ENCODE peak calls at places on chromosome 13, in ten cellular contexts. O, V, C, U, H, M, P, A, K and G are unnamed samples.

GRCh38 chr13:93293716-93294115 is 67.1 kb downstream of the GPC6 start:
- DNase-seq in M (no peak), A (no peak), V (no peak), U (no peak), K (no peak), P (no peak), O (no peak), C (no peak), H (no peak), G (no peak)

GRCh38 chr13:110853235-110853721 is 61.6 kb downstream of the ANKRD10 start:
- DNase-seq in M (peak; percentile 61), U (no peak), K (no peak), P (peak; percentile 36), V (no peak), O (no peak), C (no peak), H (no peak), A (no peak), G (no peak)

GRCh38 chr13:67935655-67936054 is 705.5 kb upstream of the PCDH9 start:
- DNase-seq in M (no peak), H (no peak), O (no peak), P (no peak), C (no peak), K (no peak), U (no peak), A (no peak), V (no peak), G (no peak)

GRCh38 chr13:81295177-81295576 is 954.3 kb upstream of the SPRY2 start:
- DNase-seq in H (no peak), P (peak; percentile 3), O (no peak), V (no peak), A (no peak), K (no peak), U (no peak), C (no peak), M (no peak), G (no peak)

GRCh38 chr13:30743319-30744055 is 8.1 kb downstream of the ALOX5AP start:
- DNase-seq in U (peak; percentile 76), K (peak; percentile 80), V (peak; percentile 38), P (no peak), A (peak; percentile 61), O (peak; percentile 82), M (peak; percentile 48), H (peak; percentile 98), C (peak; percentile 99), G (peak; percentile 96)

GRCh38 chr13:74871671-74872070 is 610.3 kb downstream of the TBC1D4 start:
- DNase-seq in P (no peak), M (no peak), A (no peak), K (no peak), C (no peak), U (no peak), O (no peak), V (no peak), H (no peak), G (peak; percentile 67)

GRCh38 chr13:109387438-109387837 is 398.9 kb downstream of the IRS2 start:
- DNase-seq in H (no peak), M (no peak), A (no peak), C (no peak), V (no peak), O (no peak), U (no peak), P (no peak), K (no peak), G (no peak)

GRCh38 chr13:28544026-28544425 is 49.1 kb upstream of the FLT1 start:
- DNase-seq in K (no peak), V (no peak), U (no peak), M (no peak), H (no peak), P (no peak), C (no peak), A (no peak), O (no peak), G (no peak)

GRCh38 chr13:107210216-107211010 is 642.5 kb upstream of the ARGLU1 start:
- DNase-seq in U (no peak), M (no peak), O (no peak), A (no peak), P (no peak), V (no peak), C (peak; percentile 20), K (no peak), H (no peak), G (no peak)

GRCh38 chr13:78160793-78161192 is 242.2 kb upstream of the EDNRB start:
- DNase-seq in P (no peak), M (no peak), U (no peak), V (no peak), O (no peak), A (no peak), K (no peak), H (no peak), C (peak; percentile 85), G (peak; percentile 9)

GRCh38 chr13:31433756-31434155 is 234.0 kb downstream of the B3GLCT start:
- DNase-seq in P (no peak), U (no peak), M (no peak), K (no peak), A (no peak), H (no peak), O (no peak), C (no peak), V (no peak), G (no peak)

GRCh38 chr13:42011601-42012401 is 36.6 kb upstream of the DGKH start:
- DNase-seq in C (no peak), V (peak; percentile 35), M (no peak), A (no peak), K (no peak), O (no peak), H (no peak), P (peak; percentile 59), U (no peak), G (no peak)

GRCh38 chr13:43397110-43397509 is 373.7 kb downstream of the DNAJC15 start:
- DNase-seq in A (no peak), P (no peak), K (no peak), O (no peak), U (no peak), H (no peak), V (no peak), C (peak; percentile 39), M (no peak), G (peak; percentile 59)

GRCh38 chr13:45402641-45403040 is 15.5 kb downstream of the SLC25A30 start:
- DNase-seq in O (no peak), K (no peak), U (no peak), C (no peak), V (no peak), M (peak; percentile 62), A (no peak), H (no peak), P (no peak), G (no peak)

GRCh38 chr13:95035311-95036109 is 265.7 kb downstream of the ABCC4 start:
- DNase-seq in V (no peak), P (no peak), H (no peak), U (no peak), C (no peak), A (no peak), K (no peak), O (no peak), M (no peak), G (no peak)
- TF ChIP-seq CTCF in V (no peak), P (no peak), H (no peak), U (no peak), C (no peak), A (no peak), K (no peak), O (no peak), M (no peak), G (no peak)

GRCh38 chr13:83003185-83003584 is 879.1 kb downstream of the SLITRK1 start:
- DNase-seq in H (no peak), A (no peak), K (no peak), P (no peak), O (no peak), C (no peak), M (no peak), U (no peak), V (no peak), G (no peak)

GRCh38 chr13:83007226-83007625 is 875.0 kb downstream of the SLITRK1 start:
- DNase-seq in C (no peak), A (no peak), P (no peak), U (no peak), K (no peak), M (no peak), O (no peak), H (no peak), V (no peak), G (no peak)

GRCh38 chr13:83009987-83010386 is 872.3 kb downstream of the SLITRK1 start:
- DNase-seq in P (no peak), M (no peak), K (no peak), O (no peak), H (no peak), V (no peak), U (no peak), A (no peak), C (no peak), G (no peak)

GRCh38 chr13:83008496-83008895 is 873.8 kb downstream of the SLITRK1 start:
- DNase-seq in U (no peak), M (no peak), A (no peak), H (no peak), V (no peak), P (no peak), K (no peak), C (no peak), O (no peak), G (no peak)
- H3K4me3 ChIP-seq in U (no peak overlapping the region), M (no peak overlapping the region), A (no peak overlapping the region), H (no peak overlapping the region), V (no peak overlapping the region), P (no peak overlapping the region), K (no peak overlapping the region), C (no peak overlapping the region), O (no peak overlapping the region), G (no peak overlapping the region)

DNA sequence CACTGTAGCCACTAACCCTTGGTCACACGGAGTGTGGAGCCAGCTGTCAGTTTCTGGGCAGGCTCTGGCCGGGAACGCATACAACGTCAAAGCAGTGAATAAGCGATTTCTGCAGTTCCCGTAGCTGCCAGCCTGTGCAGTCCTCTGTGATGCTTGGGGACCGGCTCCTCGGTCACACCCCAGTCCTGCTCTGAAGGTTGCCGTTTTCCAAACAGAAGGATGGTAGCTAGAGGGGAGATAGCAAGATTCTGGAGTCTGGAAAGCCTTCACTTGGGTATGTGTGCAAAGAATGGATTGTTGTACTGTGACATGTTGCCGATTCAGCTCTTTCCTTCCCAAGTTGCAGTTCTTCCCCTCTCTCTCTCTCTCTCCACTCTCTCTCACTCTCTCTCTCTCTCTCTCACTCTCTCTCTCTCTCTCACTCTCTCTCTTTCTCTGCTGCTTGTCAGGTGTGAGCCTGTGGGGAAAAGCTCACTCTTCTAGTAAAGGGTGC is 38.7 kb upstream of the C1QTNF9 start:
- DNase-seq in V (peak; percentile 62), U (no peak), O (peak; percentile 88), M (peak; percentile 85), C (peak; percentile 66), H (no peak), K (no peak), A (peak; percentile 63), P (peak; percentile 24), G (peak; percentile 40)
- TF ChIP-seq CTCF in V (no peak), U (no peak), O (no peak), M (no peak), C (no peak), H (no peak), K (no peak), A (no peak), P (no peak), G (no peak)

GRCh38 chr13:41008349-41008980 is 10.7 kb downstream of the ELF1 start:
- DNase-seq in M (no peak), V (no peak), P (no peak), C (peak; percentile 91), O (no peak), A (no peak), K (no peak), H (peak; percentile 75), U (no peak), G (peak; percentile 61)
- H3K4me3 ChIP-seq in M (no peak overlapping the region), V (no peak overlapping the region), P (no peak overlapping the region), C (no peak overlapping the region), O (no peak overlapping the region), A (no peak overlapping the region), K (peak overlapping the region; percentile 26), H (peak overlapping the region; percentile 36), U (no peak overlapping the region), G (no peak overlapping the region)